ENCODE peak calls at places on chromosome 3, in eight cellular contexts. One of them, this sample, is unnamed.

GRCh38 chr3:169387751-169388696 is 275.5 kb downstream of the MECOM start:
- DNase-seq in stimulated activated CD8-positive, alpha-beta memory T cell treated with anti-CD3 and anti-CD28 coated beads, Interleukin-4, amount 100 ng/mL, for 4 hours: no peak
- DNase-seq in left ventricle myocardium superior: peak; percentile 65
- DNase-seq in amygdala: no peak
- DNase-seq in activated naive CD4-positive, alpha-beta T cell: no peak
- DNase-seq in activated T-helper 2 cell treated with anti-CD3 and anti-CD28 coated beads, Interferon-gamma antibody, Interleukin-2, Interleukin-4, amounts not matched to agents 10 μg/mL and 5 μg/mL and 100 μg/mL, durations not matched to agents 14 hours and 24 hours and 36 hours: no peak
- DNase-seq in EH: peak; percentile 2
- DNase-seq in activated B cell treated with CpG ODN at 0.5 μM for 24 hours: no peak
- DNase-seq in this sample: no peak

GRCh38 chr3:190017575-190018288 is 103.0 kb downstream of the P3H2 start:
- DNase-seq in left ventricle myocardium superior: no peak
- DNase-seq in amygdala: no peak
- DNase-seq in stimulated activated CD8-positive, alpha-beta memory T cell treated with anti-CD3 and anti-CD28 coated beads, Interleukin-4, amount 100 ng/mL, for 4 hours: no peak
- DNase-seq in EH: peak; percentile 85
- DNase-seq in activated T-helper 2 cell treated with anti-CD3 and anti-CD28 coated beads, Interferon-gamma antibody, Interleukin-2, Interleukin-4, amounts not matched to agents 10 μg/mL and 5 μg/mL and 100 μg/mL, durations not matched to agents 14 hours and 24 hours and 36 hours: no peak
- DNase-seq in activated naive CD4-positive, alpha-beta T cell: no peak
- DNase-seq in activated B cell treated with CpG ODN at 0.5 μM for 24 hours: no peak
- DNase-seq in this sample: peak; percentile 25

GRCh38 chr3:64578384-64578783 is 109.4 kb downstream of the ADAMTS9 start:
- DNase-seq in stimulated activated CD8-positive, alpha-beta memory T cell treated with anti-CD3 and anti-CD28 coated beads, Interleukin-4, amount 100 ng/mL, for 4 hours: no peak
- DNase-seq in activated T-helper 2 cell treated with anti-CD3 and anti-CD28 coated beads, Interferon-gamma antibody, Interleukin-2, Interleukin-4, amounts not matched to agents 10 μg/mL and 5 μg/mL and 100 μg/mL, durations not matched to agents 14 hours and 24 hours and 36 hours: no peak
- DNase-seq in amygdala: no peak
- DNase-seq in activated naive CD4-positive, alpha-beta T cell: no peak
- DNase-seq in activated B cell treated with CpG ODN at 0.5 μM for 24 hours: no peak
- DNase-seq in left ventricle myocardium superior: no peak
- DNase-seq in EH: no peak
- DNase-seq in this sample: no peak

GRCh38 chr3:170725285-170725731 is 139.4 kb upstream of the SLC7A14 start:
- DNase-seq in activated naive CD4-positive, alpha-beta T cell: no peak
- DNase-seq in stimulated activated CD8-positive, alpha-beta memory T cell treated with anti-CD3 and anti-CD28 coated beads, Interleukin-4, amount 100 ng/mL, for 4 hours: no peak
- DNase-seq in activated T-helper 2 cell treated with anti-CD3 and anti-CD28 coated beads, Interferon-gamma antibody, Interleukin-2, Interleukin-4, amounts not matched to agents 10 μg/mL and 5 μg/mL and 100 μg/mL, durations not matched to agents 14 hours and 24 hours and 36 hours: no peak
- DNase-seq in activated B cell treated with CpG ODN at 0.5 μM for 24 hours: no peak
- DNase-seq in left ventricle myocardium superior: no peak
- DNase-seq in EH: no peak
- DNase-seq in amygdala: no peak
- DNase-seq in this sample: no peak

GRCh38 chr3:42101048-42101447 is 9.9 kb downstream of the TRAK1 start:
- DNase-seq in stimulated activated CD8-positive, alpha-beta memory T cell treated with anti-CD3 and anti-CD28 coated beads, Interleukin-4, amount 100 ng/mL, for 4 hours: no peak
- DNase-seq in left ventricle myocardium superior: peak; percentile 67
- DNase-seq in activated naive CD4-positive, alpha-beta T cell: no peak
- DNase-seq in amygdala: no peak
- DNase-seq in EH: peak; percentile 88
- DNase-seq in activated B cell treated with CpG ODN at 0.5 μM for 24 hours: no peak
- DNase-seq in activated T-helper 2 cell treated with anti-CD3 and anti-CD28 coated beads, Interferon-gamma antibody, Interleukin-2, Interleukin-4, amounts not matched to agents 10 μg/mL and 5 μg/mL and 100 μg/mL, durations not matched to agents 14 hours and 24 hours and 36 hours: no peak
- DNase-seq in this sample: no peak

GRCh38 chr3:41137686-41138111 is 61.6 kb upstream of the CTNNB1 start:
- DNase-seq in activated B cell treated with CpG ODN at 0.5 μM for 24 hours: no peak
- DNase-seq in activated naive CD4-positive, alpha-beta T cell: no peak
- DNase-seq in activated T-helper 2 cell treated with anti-CD3 and anti-CD28 coated beads, Interferon-gamma antibody, Interleukin-2, Interleukin-4, amounts not matched to agents 10 μg/mL and 5 μg/mL and 100 μg/mL, durations not matched to agents 14 hours and 24 hours and 36 hours: no peak
- DNase-seq in EH: no peak
- DNase-seq in left ventricle myocardium superior: no peak
- DNase-seq in amygdala: no peak
- DNase-seq in stimulated activated CD8-positive, alpha-beta memory T cell treated with anti-CD3 and anti-CD28 coated beads, Interleukin-4, amount 100 ng/mL, for 4 hours: no peak
- DNase-seq in this sample: no peak

GRCh38 chr3:43489918-43490317 is 131.9 kb downstream of the ANO10 start:
- DNase-seq in stimulated activated CD8-positive, alpha-beta memory T cell treated with anti-CD3 and anti-CD28 coated beads, Interleukin-4, amount 100 ng/mL, for 4 hours: no peak
- DNase-seq in activated B cell treated with CpG ODN at 0.5 μM for 24 hours: no peak
- DNase-seq in activated T-helper 2 cell treated with anti-CD3 and anti-CD28 coated beads, Interferon-gamma antibody, Interleukin-2, Interleukin-4, amounts not matched to agents 10 μg/mL and 5 μg/mL and 100 μg/mL, durations not matched to agents 14 hours and 24 hours and 36 hours: no peak
- DNase-seq in activated naive CD4-positive, alpha-beta T cell: no peak
- DNase-seq in amygdala: no peak
- DNase-seq in left ventricle myocardium superior: no peak
- DNase-seq in EH: no peak
- DNase-seq in this sample: no peak

GRCh38 chr3:171461087-171461917 is 1.1 kb upstream of the TNIK start:
- DNase-seq in left ventricle myocardium superior: no peak
- DNase-seq in amygdala: no peak
- DNase-seq in activated naive CD4-positive, alpha-beta T cell: no peak
- DNase-seq in EH: no peak
- DNase-seq in activated B cell treated with CpG ODN at 0.5 μM for 24 hours: no peak
- DNase-seq in activated T-helper 2 cell treated with anti-CD3 and anti-CD28 coated beads, Interferon-gamma antibody, Interleukin-2, Interleukin-4, amounts not matched to agents 10 μg/mL and 5 μg/mL and 100 μg/mL, durations not matched to agents 14 hours and 24 hours and 36 hours: peak; percentile 48
- DNase-seq in stimulated activated CD8-positive, alpha-beta memory T cell treated with anti-CD3 and anti-CD28 coated beads, Interleukin-4, amount 100 ng/mL, for 4 hours: no peak
- DNase-seq in this sample: no peak

GRCh38 chr3:23865595-23866396 is 51.0 kb downstream of the NKIRAS1 start:
- DNase-seq in EH: peak; percentile 77
- DNase-seq in amygdala: no peak
- DNase-seq in activated B cell treated with CpG ODN at 0.5 μM for 24 hours: no peak
- DNase-seq in left ventricle myocardium superior: no peak
- DNase-seq in stimulated activated CD8-positive, alpha-beta memory T cell treated with anti-CD3 and anti-CD28 coated beads, Interleukin-4, amount 100 ng/mL, for 4 hours: no peak
- DNase-seq in activated naive CD4-positive, alpha-beta T cell: no peak
- DNase-seq in activated T-helper 2 cell treated with anti-CD3 and anti-CD28 coated beads, Interferon-gamma antibody, Interleukin-2, Interleukin-4, amounts not matched to agents 10 μg/mL and 5 μg/mL and 100 μg/mL, durations not matched to agents 14 hours and 24 hours and 36 hours: no peak
- DNase-seq in this sample: peak; percentile 37

GRCh38 chr3:141878326-141878725 is 1.9 kb downstream of the ATP1B3 start:
- DNase-seq in EH: no peak
- DNase-seq in amygdala: no peak
- DNase-seq in activated naive CD4-positive, alpha-beta T cell: no peak
- DNase-seq in left ventricle myocardium superior: no peak
- DNase-seq in activated T-helper 2 cell treated with anti-CD3 and anti-CD28 coated beads, Interferon-gamma antibody, Interleukin-2, Interleukin-4, amounts not matched to agents 10 μg/mL and 5 μg/mL and 100 μg/mL, durations not matched to agents 14 hours and 24 hours and 36 hours: no peak
- DNase-seq in activated B cell treated with CpG ODN at 0.5 μM for 24 hours: no peak
- DNase-seq in stimulated activated CD8-positive, alpha-beta memory T cell treated with anti-CD3 and anti-CD28 coated beads, Interleukin-4, amount 100 ng/mL, for 4 hours: no peak
- DNase-seq in this sample: no peak

GRCh38 chr3:185658943-185659342 is 72.8 kb downstream of the SENP2 start:
- DNase-seq in left ventricle myocardium superior: no peak
- DNase-seq in stimulated activated CD8-positive, alpha-beta memory T cell treated with anti-CD3 and anti-CD28 coated beads, Interleukin-4, amount 100 ng/mL, for 4 hours: no peak
- DNase-seq in EH: no peak
- DNase-seq in activated B cell treated with CpG ODN at 0.5 μM for 24 hours: no peak
- DNase-seq in activated naive CD4-positive, alpha-beta T cell: no peak
- DNase-seq in amygdala: no peak
- DNase-seq in activated T-helper 2 cell treated with anti-CD3 and anti-CD28 coated beads, Interferon-gamma antibody, Interleukin-2, Interleukin-4, amounts not matched to agents 10 μg/mL and 5 μg/mL and 100 μg/mL, durations not matched to agents 14 hours and 24 hours and 36 hours: no peak
- DNase-seq in this sample: no peak

GRCh38 chr3:64164309-64164708 is 61.0 kb downstream of the PRICKLE2 start:
- DNase-seq in activated B cell treated with CpG ODN at 0.5 μM for 24 hours: no peak
- DNase-seq in left ventricle myocardium superior: no peak
- DNase-seq in activated T-helper 2 cell treated with anti-CD3 and anti-CD28 coated beads, Interferon-gamma antibody, Interleukin-2, Interleukin-4, amounts not matched to agents 10 μg/mL and 5 μg/mL and 100 μg/mL, durations not matched to agents 14 hours and 24 hours and 36 hours: no peak
- DNase-seq in EH: peak; percentile 83
- DNase-seq in amygdala: no peak
- DNase-seq in stimulated activated CD8-positive, alpha-beta memory T cell treated with anti-CD3 and anti-CD28 coated beads, Interleukin-4, amount 100 ng/mL, for 4 hours: no peak
- DNase-seq in activated naive CD4-positive, alpha-beta T cell: no peak
- DNase-seq in this sample: no peak

GRCh38 chr3:13826672-13827071 is 53.2 kb downstream of the WNT7A start:
- DNase-seq in amygdala: no peak
- DNase-seq in activated T-helper 2 cell treated with anti-CD3 and anti-CD28 coated beads, Interferon-gamma antibody, Interleukin-2, Interleukin-4, amounts not matched to agents 10 μg/mL and 5 μg/mL and 100 μg/mL, durations not matched to agents 14 hours and 24 hours and 36 hours: no peak
- DNase-seq in activated naive CD4-positive, alpha-beta T cell: no peak
- DNase-seq in activated B cell treated with CpG ODN at 0.5 μM for 24 hours: no peak
- DNase-seq in stimulated activated CD8-positive, alpha-beta memory T cell treated with anti-CD3 and anti-CD28 coated beads, Interleukin-4, amount 100 ng/mL, for 4 hours: no peak
- DNase-seq in EH: no peak
- DNase-seq in left ventricle myocardium superior: no peak
- DNase-seq in this sample: no peak

GRCh38 chr3:53772562-53773329 is 73.5 kb downstream of the CHDH start:
- DNase-seq in amygdala: no peak
- DNase-seq in activated naive CD4-positive, alpha-beta T cell: no peak
- DNase-seq in activated T-helper 2 cell treated with anti-CD3 and anti-CD28 coated beads, Interferon-gamma antibody, Interleukin-2, Interleukin-4, amounts not matched to agents 10 μg/mL and 5 μg/mL and 100 μg/mL, durations not matched to agents 14 hours and 24 hours and 36 hours: no peak
- DNase-seq in activated B cell treated with CpG ODN at 0.5 μM for 24 hours: no peak
- DNase-seq in left ventricle myocardium superior: no peak
- DNase-seq in EH: peak; percentile 76
- DNase-seq in stimulated activated CD8-positive, alpha-beta memory T cell treated with anti-CD3 and anti-CD28 coated beads, Interleukin-4, amount 100 ng/mL, for 4 hours: no peak
- DNase-seq in this sample: no peak

GRCh38 chr3:69326821-69327433 is 59.0 kb downstream of the FRMD4B start:
- DNase-seq in stimulated activated CD8-positive, alpha-beta memory T cell treated with anti-CD3 and anti-CD28 coated beads, Interleukin-4, amount 100 ng/mL, for 4 hours: peak; percentile 35
- DNase-seq in activated B cell treated with CpG ODN at 0.5 μM for 24 hours: no peak
- DNase-seq in amygdala: no peak
- DNase-seq in activated T-helper 2 cell treated with anti-CD3 and anti-CD28 coated beads, Interferon-gamma antibody, Interleukin-2, Interleukin-4, amounts not matched to agents 10 μg/mL and 5 μg/mL and 100 μg/mL, durations not matched to agents 14 hours and 24 hours and 36 hours: peak; percentile 58
- DNase-seq in EH: peak; percentile 23
- DNase-seq in activated naive CD4-positive, alpha-beta T cell: no peak
- DNase-seq in left ventricle myocardium superior: no peak
- DNase-seq in this sample: no peak

GRCh38 chr3:36907911-36908646 is 36.8 kb downstream of the TRANK1 start:
- DNase-seq in activated B cell treated with CpG ODN at 0.5 μM for 24 hours: no peak
- DNase-seq in activated naive CD4-positive, alpha-beta T cell: peak; percentile 2
- DNase-seq in left ventricle myocardium superior: peak; percentile 56
- DNase-seq in activated T-helper 2 cell treated with anti-CD3 and anti-CD28 coated beads, Interferon-gamma antibody, Interleukin-2, Interleukin-4, amounts not matched to agents 10 μg/mL and 5 μg/mL and 100 μg/mL, durations not matched to agents 14 hours and 24 hours and 36 hours: peak; percentile 45
- DNase-seq in amygdala: no peak
- DNase-seq in EH: peak; percentile 70
- DNase-seq in stimulated activated CD8-positive, alpha-beta memory T cell treated with anti-CD3 and anti-CD28 coated beads, Interleukin-4, amount 100 ng/mL, for 4 hours: no peak
- DNase-seq in this sample: peak; percentile 34

GRCh38 chr3:37155782-37156181 is 18.6 kb downstream of the LRRFIP2 start:
- DNase-seq in activated B cell treated with CpG ODN at 0.5 μM for 24 hours: no peak
- DNase-seq in stimulated activated CD8-positive, alpha-beta memory T cell treated with anti-CD3 and anti-CD28 coated beads, Interleukin-4, amount 100 ng/mL, for 4 hours: no peak
- DNase-seq in EH: no peak
- DNase-seq in left ventricle myocardium superior: no peak
- DNase-seq in activated naive CD4-positive, alpha-beta T cell: no peak
- DNase-seq in activated T-helper 2 cell treated with anti-CD3 and anti-CD28 coated beads, Interferon-gamma antibody, Interleukin-2, Interleukin-4, amounts not matched to agents 10 μg/mL and 5 μg/mL and 100 μg/mL, durations not matched to agents 14 hours and 24 hours and 36 hours: no peak
- DNase-seq in amygdala: no peak
- DNase-seq in this sample: no peak

GRCh38 chr3:63067999-63068645 is 192.9 kb upstream of the CADPS start:
- DNase-seq in stimulated activated CD8-positive, alpha-beta memory T cell treated with anti-CD3 and anti-CD28 coated beads, Interleukin-4, amount 100 ng/mL, for 4 hours: no peak
- DNase-seq in activated T-helper 2 cell treated with anti-CD3 and anti-CD28 coated beads, Interferon-gamma antibody, Interleukin-2, Interleukin-4, amounts not matched to agents 10 μg/mL and 5 μg/mL and 100 μg/mL, durations not matched to agents 14 hours and 24 hours and 36 hours: no peak
- DNase-seq in left ventricle myocardium superior: no peak
- DNase-seq in activated B cell treated with CpG ODN at 0.5 μM for 24 hours: no peak
- DNase-seq in amygdala: no peak
- DNase-seq in activated naive CD4-positive, alpha-beta T cell: no peak
- DNase-seq in EH: peak; percentile 64
- DNase-seq in this sample: no peak

GRCh38 chr3:32137870-32138269 is 31.4 kb downstream of the GPD1L start:
- DNase-seq in stimulated activated CD8-positive, alpha-beta memory T cell treated with anti-CD3 and anti-CD28 coated beads, Interleukin-4, amount 100 ng/mL, for 4 hours: no peak
- DNase-seq in EH: no peak
- DNase-seq in activated T-helper 2 cell treated with anti-CD3 and anti-CD28 coated beads, Interferon-gamma antibody, Interleukin-2, Interleukin-4, amounts not matched to agents 10 μg/mL and 5 μg/mL and 100 μg/mL, durations not matched to agents 14 hours and 24 hours and 36 hours: no peak
- DNase-seq in activated B cell treated with CpG ODN at 0.5 μM for 24 hours: no peak
- DNase-seq in left ventricle myocardium superior: no peak
- DNase-seq in amygdala: no peak
- DNase-seq in activated naive CD4-positive, alpha-beta T cell: no peak
- DNase-seq in this sample: no peak